ENCODE peak calls at places on chromosomes 3 and 15, in eight cellular contexts. D is transverse colon, B is body of pancreas, W is WERI-Rb-1, G is sigmoid colon, I is PC-9, N is SK-N-SH, R is Peyer's patch. C is an unnamed sample.

GRCh38 chr15:22912256-22912655 is 67.9 kb downstream of the CYFIP1 start:
- DNase-seq in B (no peak), R (no peak), W (no peak), G (no peak), N (no peak), I (no peak), D (no peak), C (no peak)

GRCh38 chr3:106719583-106719982 is 657.7 kb upstream of the CCDC54 start:
- DNase-seq in W (no peak), D (no peak), N (no peak), R (no peak), I (no peak), G (no peak), B (no peak), C (no peak)

GRCh38 chr3:188914556-188914955 is 257.2 kb upstream of the TPRG1 start:
- DNase-seq in N (no peak), B (no peak), W (no peak), R (no peak), G (no peak), I (no peak), D (no peak), C (peak; percentile 41)

GRCh38 chr3:122681294-122682015 is 816 bp downstream of the PARP14 start:
- DNase-seq in G (no peak), N (peak; percentile 21), B (no peak), W (no peak), D (no peak), I (no peak), R (no peak), C (no peak)

GRCh38 chr15:58551764-58552504 is 120.1 kb downstream of the LIPC start:
- DNase-seq in N (no peak), I (peak; percentile 92), G (no peak), R (peak; percentile 86), D (peak; percentile 82), W (no peak), B (no peak), C (no peak)

GRCh38 chr15:77944002-77944867 is 133.3 kb downstream of the TBC1D2B start:
- DNase-seq in G (peak; percentile 93), I (peak; percentile 45), N (peak; percentile 41), R (peak; percentile 87), D (peak; percentile 88), W (peak; percentile 92), B (peak; percentile 88), C (peak; percentile 79)

GRCh38 chr3:18648868-18649450 is 223.8 kb upstream of the SATB1 start:
- DNase-seq in R (no peak), G (no peak), I (no peak), W (no peak), N (no peak), B (no peak), D (no peak), C (no peak)

GRCh38 chr3:31004025-31004678 is 109.7 kb upstream of the GADL1 start:
- DNase-seq in I (no peak), R (no peak), G (no peak), N (peak; percentile 9), B (no peak), W (no peak), D (no peak), C (no peak)

GRCh38 chr3:25527796-25528195 is 99.7 kb downstream of the RARB start:
- DNase-seq in D (no peak), R (no peak), G (no peak), N (no peak), I (no peak), B (no peak), W (no peak), C (no peak)

GRCh38 chr3:133742351-133743091 is 3.7 kb upstream of the TF start:
- DNase-seq in I (peak; percentile 82), D (no peak), N (no peak), G (no peak), R (no peak), B (no peak), W (no peak), C (no peak)

GRCh38 chr3:152031321-152031720 is 157.9 kb downstream of the SUCNR1 start:
- DNase-seq in G (no peak), D (no peak), B (no peak), N (no peak), W (no peak), R (no peak), I (no peak), C (no peak)

GRCh38 chr3:152021951-152022461 is 148.6 kb downstream of the SUCNR1 start:
- DNase-seq in G (no peak), D (no peak), B (no peak), W (no peak), R (no peak), N (no peak), I (peak; percentile 96), C (peak; percentile 46)

GRCh38 chr3:152030320-152030719 is 156.9 kb downstream of the SUCNR1 start:
- DNase-seq in B (no peak), G (no peak), D (no peak), W (no peak), N (no peak), I (no peak), R (no peak), C (no peak)

DNA sequence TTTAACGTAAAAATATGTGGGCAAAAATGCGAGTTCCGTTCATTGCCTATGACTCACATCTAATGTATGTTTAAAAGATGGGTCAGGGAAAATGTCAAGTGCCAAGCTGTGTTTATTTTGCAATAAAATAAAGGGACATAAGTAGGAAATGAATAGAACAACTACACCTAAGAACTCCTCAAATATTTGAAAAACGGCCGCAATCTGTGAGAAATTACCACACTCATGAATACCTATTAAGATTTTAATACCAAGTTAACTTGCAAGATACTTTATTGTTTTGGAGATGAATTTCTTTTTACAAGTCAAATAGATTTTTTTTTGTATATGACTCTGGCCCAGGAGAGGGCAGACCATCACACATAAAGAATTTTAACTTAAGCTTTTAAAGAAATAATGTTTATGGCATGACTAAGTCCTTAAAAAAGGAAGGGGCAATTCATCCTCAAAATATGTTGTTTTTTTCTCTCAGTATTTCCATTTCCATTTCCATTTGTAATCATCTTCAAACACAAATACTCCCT is 152.7 kb downstream of the SUCNR1 start:
- DNase-seq in R (no peak), W (no peak), I (peak; percentile 90), N (no peak), G (no peak), B (no peak), D (no peak), C (no peak)
- TF ChIP-seq CTCF in R (peak; percentile 22), W (no peak), I (peak; percentile 71), N (peak; percentile 71), G (no peak), B (no peak), D (peak; percentile 33), C (no peak)

GRCh38 chr15:74123131-74123429 is 7.3 kb upstream of the ISLR2 start:
- DNase-seq in N (no peak), I (no peak), G (no peak), R (no peak), B (no peak), D (no peak), W (peak; percentile 72), C (no peak)
- TF ChIP-seq CTCF in N (no peak), I (no peak), G (no peak), R (no peak), B (no peak), D (no peak), W (peak; percentile 28), C (no peak)

DNA sequence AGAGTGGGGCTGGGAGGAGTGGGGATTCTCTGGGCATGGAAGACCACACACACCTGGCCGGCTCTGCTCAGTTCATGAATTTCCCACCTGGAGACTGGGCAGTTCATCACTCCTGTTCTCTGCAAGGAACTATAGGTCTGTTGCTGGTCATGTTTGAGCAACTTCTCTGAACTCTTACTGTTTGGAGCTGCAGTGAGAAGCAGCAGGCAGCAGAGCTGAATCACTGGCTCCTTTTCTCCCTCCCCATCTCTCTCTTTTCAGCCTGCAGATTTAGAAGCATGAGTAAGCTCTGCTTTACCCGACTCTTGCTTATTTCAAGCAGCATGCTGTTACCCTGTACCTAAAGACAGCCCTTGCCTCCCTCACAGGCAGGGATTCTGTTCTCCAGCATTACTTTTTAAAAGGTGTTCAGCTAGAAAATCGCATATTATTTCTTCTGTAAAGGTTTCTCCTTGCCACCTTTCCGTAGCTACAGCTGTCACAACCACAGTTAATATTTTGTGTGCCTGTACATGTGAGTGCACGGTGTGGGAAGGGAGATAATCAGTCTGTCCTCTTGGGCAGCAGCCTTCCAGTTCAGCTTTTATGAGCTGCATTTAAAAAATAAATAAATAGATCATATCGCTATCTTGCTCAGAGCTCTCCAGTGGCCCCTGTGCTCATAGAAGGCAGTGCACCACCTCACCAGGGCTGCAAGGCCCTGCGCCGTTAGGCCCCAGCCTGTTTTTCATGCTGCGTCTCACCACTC is 131.6 kb downstream of the CHCHD6 start:
- DNase-seq in W (no peak), G (peak; percentile 20), D (no peak), B (no peak), I (no peak), R (no peak), N (peak; percentile 58), C (no peak)
- TF ChIP-seq CTCF in W (no peak), G (no peak), D (no peak), B (no peak), I (no peak), R (no peak), N (peak; percentile 38), C (no peak)

GRCh38 chr15:100598655-100599054 is 3.3 kb downstream of the LINS1 start:
- DNase-seq in R (no peak), I (no peak), W (no peak), D (no peak), B (no peak), N (no peak), G (no peak), C (peak; percentile 16)

GRCh38 chr15:100597862-100598261 is 4.1 kb downstream of the LINS1 start:
- DNase-seq in D (no peak), R (no peak), B (no peak), I (no peak), N (no peak), G (no peak), W (no peak), C (no peak)

GRCh38 chr15:100593431-100593830 is 8.6 kb downstream of the LINS1 start:
- DNase-seq in N (no peak), G (no peak), R (no peak), D (no peak), B (no peak), W (no peak), I (no peak), C (no peak)

GRCh38 chr15:100595964-100596363 is 6.0 kb downstream of the LINS1 start:
- DNase-seq in B (no peak), N (no peak), W (no peak), D (no peak), I (no peak), R (no peak), G (no peak), C (peak; percentile 20)

DNA sequence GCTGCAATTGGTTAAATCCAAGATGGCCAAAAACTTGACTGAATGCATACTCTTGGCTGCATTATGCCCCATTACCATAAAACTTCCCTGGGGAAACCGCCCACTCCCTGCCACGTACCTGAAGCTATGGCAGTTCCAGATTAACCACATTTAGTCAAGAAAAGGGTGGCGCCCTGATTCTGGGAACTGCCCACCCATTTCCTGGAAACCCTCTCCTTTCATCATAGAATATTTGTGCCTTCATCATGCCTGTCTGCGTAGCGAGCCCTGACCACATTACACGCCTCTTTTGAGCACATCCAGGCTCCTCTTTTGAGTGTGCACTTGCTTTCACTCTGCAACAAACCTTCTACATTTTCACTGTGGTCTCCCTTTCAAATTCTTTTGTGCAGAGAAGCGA is 5.2 kb downstream of the LINS1 start:
- DNase-seq in B (no peak), R (no peak), W (no peak), D (peak; percentile 48), I (no peak), G (no peak), N (no peak), C (peak; percentile 99)
- TF ChIP-seq CTCF in B (no peak), R (no peak), W (no peak), D (no peak), I (no peak), G (no peak), N (no peak), C (no peak)